ENCODE peak calls at places on chromosomes 13 and 19, in ten cellular contexts. Z is stimulated activated CD8-positive, alpha-beta memory T cell treated with anti-CD3 and anti-CD28 coated beads, Interleukin-4, amount 100 ng/mL, for 1 hour; H is NCI-H1930; N is ecto neural progenitor cell; S is fibroblast of villous mesenchyme; V is stimulated activated naive B cell treated with anti-CD40 and anti-IgM and Interleukin-4, amounts not matched to agents 10 μg/mL and 1 μg/mL and 100 μg/mL, for 72 hours; W is sciatic nerve; Y is activated CD4-positive, alpha-beta T cell treated with anti-CD3 and anti-CD28 coated beads for 1 hour; D is GM23338; B is T-helper 1 cell. R is an unnamed sample.

GRCh38 chr19:33214621-33215020 is 11.0 kb downstream of the SLC7A10 start:
- DNase-seq in Z (no peak), H (no peak), N (peak; percentile 72), S (peak; percentile 56), V (no peak), W (no peak), Y (no peak), D (peak; percentile 80), B (no peak), R (no peak)

GRCh38 chr19:45763691-45764294 is 5.3 kb downstream of the SIX5 start:
- DNase-seq in Z (no peak), H (no peak), N (peak; percentile 51), S (no peak), V (no peak), W (no peak), Y (no peak), D (peak; percentile 41), B (no peak), R (no peak)

GRCh38 chr13:32783067-32783466 is 196.8 kb downstream of the PDS5B start:
- DNase-seq in Z (no peak), H (no peak), N (no peak), S (no peak), V (no peak), W (no peak), Y (no peak), D (no peak), B (no peak), R (no peak)

GRCh38 chr13:43831088-43831487 is 44.3 kb upstream of the ENOX1 start:
- DNase-seq in Z (no peak), H (no peak), N (no peak), S (peak; percentile 63), V (no peak), W (no peak), Y (no peak), D (no peak), B (no peak), R (no peak)

GRCh38 chr19:4077800-4078683 is 11.3 kb upstream of the ZBTB7A start:
- DNase-seq in Z (no peak), H (no peak), N (no peak), S (no peak), V (peak; percentile 63), W (peak; percentile 85), Y (no peak), D (peak; percentile 69), B (no peak), R (peak; percentile 81)

GRCh38 chr13:41398494-41399190 is 58.7 kb upstream of the RGCC start:
- DNase-seq in Z (no peak), H (no peak), N (no peak), S (no peak), V (no peak), W (no peak), Y (no peak), D (no peak), B (no peak), R (no peak)

GRCh38 chr19:1264801-1265610 is 4.1 kb upstream of the CIRBP start:
- DNase-seq in Z (no peak), H (no peak), N (peak; percentile 86), S (peak; percentile 88), V (peak; percentile 72), W (peak; percentile 83), Y (no peak), D (peak; percentile 87), B (no peak), R (no peak)

GRCh38 chr19:351976-352625 is 7.5 kb upstream of the MIER2 start:
- DNase-seq in Z (no peak), H (no peak), N (no peak), S (no peak), V (no peak), W (peak; percentile 45), Y (no peak), D (no peak), B (no peak), R (no peak)

GRCh38 chr13:53255795-53256194 is 227.2 kb downstream of the OLFM4 start:
- DNase-seq in Z (no peak), H (no peak), N (no peak), S (no peak), V (no peak), W (no peak), Y (no peak), D (no peak), B (no peak), R (no peak)

GRCh38 chr13:46295531-46296464 is 84.1 kb downstream of the LRRC63 start:
- DNase-seq in Z (peak; percentile 38), H (no peak), N (no peak), S (peak; percentile 93), V (peak; percentile 31), W (no peak), Y (peak; percentile 32), D (no peak), B (peak; percentile 56), R (peak; percentile 73)

GRCh38 chr13:62210951-62211350 is 795.3 kb upstream of the PCDH20 start:
- DNase-seq in Z (no peak), H (no peak), N (no peak), S (no peak), V (no peak), W (no peak), Y (no peak), D (no peak), B (no peak), R (no peak)

GRCh38 chr19:51441410-51442390 is 16.6 kb downstream of the SIGLEC8 start:
- DNase-seq in Z (peak; percentile 72), H (no peak), N (no peak), S (no peak), V (peak; percentile 94), W (no peak), Y (peak; percentile 78), D (no peak), B (peak; percentile 67), R (peak; percentile 94)

GRCh38 chr13:29905845-29906244 is 55.4 kb upstream of the UBL3 start:
- DNase-seq in Z (no peak), H (no peak), N (no peak), S (peak; percentile 78), V (no peak), W (no peak), Y (no peak), D (no peak), B (no peak), R (no peak)

GRCh38 chr19:954272-954671 is 28.4 kb downstream of the ARID3A start:
- DNase-seq in Z (no peak), H (no peak), N (no peak), S (no peak), V (no peak), W (no peak), Y (no peak), D (no peak), B (no peak), R (no peak)

GRCh38 chr19:16325671-16326400 is 1.2 kb downstream of the KLF2 start:
- DNase-seq in Z (no peak), H (peak; percentile 30), N (peak; percentile 70), S (no peak), V (peak; percentile 35), W (peak; percentile 77), Y (peak; percentile 43), D (peak; percentile 93), B (peak; percentile 38), R (peak; percentile 84)

GRCh38 chr19:10874019-10874418 is 2.7 kb downstream of the CARM1 start:
- DNase-seq in Z (no peak), H (no peak), N (no peak), S (no peak), V (no peak), W (no peak), Y (no peak), D (no peak), B (no peak), R (no peak)

GRCh38 chr19:5926641-5927438 is 12.8 kb downstream of the CAPS start:
- DNase-seq in Z (no peak), H (no peak), N (no peak), S (peak; percentile 84), V (no peak), W (no peak), Y (no peak), D (no peak), B (no peak), R (no peak)

GRCh38 chr13:65638572-65639168 is 1591.5 kb downstream of the PCDH9 start:
- DNase-seq in Z (no peak), H (no peak), N (no peak), S (peak; percentile 17), V (no peak), W (no peak), Y (no peak), D (peak; percentile 72), B (no peak), R (no peak)

GRCh38 chr13:60463787-60464186 is 66.8 kb downstream of the TDRD3 start:
- DNase-seq in Z (no peak), H (no peak), N (no peak), S (no peak), V (no peak), W (no peak), Y (no peak), D (no peak), B (no peak), R (no peak)

GRCh38 chr19:39834287-39834841 is 402 bp upstream of the DYRK1B start:
- DNase-seq in Z (no peak), H (no peak), N (peak; percentile 98), S (no peak), V (no peak), W (no peak), Y (no peak), D (no peak), B (no peak), R (no peak)

GRCh38 chr13:109172099-109172498 is 542.7 kb downstream of the MYO16 start:
- DNase-seq in Z (no peak), H (no peak), N (no peak), S (no peak), V (no peak), W (no peak), Y (no peak), D (no peak), B (no peak), R (no peak)

GRCh38 chr13:95530178-95530577 is 22.3 kb upstream of the CLDN10 start:
- DNase-seq in Z (no peak), H (no peak), N (no peak), S (peak; percentile 24), V (no peak), W (no peak), Y (no peak), D (no peak), B (no peak), R (no peak)

GRCh38 chr19:6534451-6535093 is 3.7 kb downstream of the TNFSF9 start:
- DNase-seq in Z (no peak), H (no peak), N (peak; percentile 54), S (no peak), V (no peak), W (no peak), Y (no peak), D (peak; percentile 65), B (no peak), R (no peak)

GRCh38 chr13:22926176-22927007 is 254.4 kb upstream of the SGCG start:
- DNase-seq in Z (no peak), H (no peak), N (peak; percentile 81), S (peak; percentile 85), V (no peak), W (peak; percentile 84), Y (no peak), D (peak; percentile 82), B (no peak), R (no peak)

GRCh38 chr13:80399340-80400163 is 58.6 kb upstream of the SPRY2 start:
- DNase-seq in Z (no peak), H (no peak), N (no peak), S (no peak), V (no peak), W (no peak), Y (no peak), D (no peak), B (no peak), R (no peak)

GRCh38 chr13:113930711-113931637 is 42.9 kb downstream of the C13orf46 start:
- DNase-seq in Z (peak; percentile 14), H (no peak), N (peak; percentile 39), S (no peak), V (no peak), W (peak; percentile 56), Y (no peak), D (no peak), B (no peak), R (peak; percentile 71)

GRCh38 chr19:13055213-13056051 is 47.2 kb downstream of the LYL1 start:
- DNase-seq in Z (no peak), H (no peak), N (peak; percentile 79), S (peak; percentile 91), V (no peak), W (peak; percentile 91), Y (no peak), D (peak; percentile 68), B (no peak), R (no peak)

GRCh38 chr13:91817250-91817649 is 418.8 kb downstream of the GPC5 start:
- DNase-seq in Z (no peak), H (no peak), N (no peak), S (peak; percentile 3), V (no peak), W (no peak), Y (no peak), D (no peak), B (no peak), R (no peak)

R was measured in activated effector memory CD4-positive, alpha-beta T cell treated with anti-CD3 and anti-CD28 coated beads, Interleukin-2, amount 50 U/mL, for 16 hours.